ENCODE peak calls at places on chromosomes 5 and 9, in four cellular contexts. J is A549, Y is K562, F is GM12878. I is an unnamed sample.

GRCh38 chr9:137370865-137371520 is 52.0 kb downstream of the EXD3 start:
- DNase-seq in Y (no peak), F (no peak), J (no peak), I (no peak)

GRCh38 chr5:54180616-54181015 is 129.8 kb downstream of the ARL15 start:
- DNase-seq in Y (no peak), J (no peak), F (no peak), I (no peak)

GRCh38 chr5:137825165-137825564 is 42.5 kb upstream of the MYOT start:
- DNase-seq in F (no peak), Y (no peak), J (no peak), I (no peak)

GRCh38 chr9:129121483-129121882 is 10.3 kb downstream of the PTPA start:
- DNase-seq in Y (no peak), J (no peak), F (no peak), I (peak)

GRCh38 chr5:11563822-11564221 is 340.4 kb downstream of the CTNND2 start:
- DNase-seq in F (no peak), J (no peak), Y (no peak), I (no peak)

GRCh38 chr9:116959775-116960174 is 272.7 kb downstream of the TRIM32 start:
- DNase-seq in F (no peak), Y (no peak), J (no peak), I (peak)

GRCh38 chr9:126834672-126835071 is 25.8 kb upstream of the ZBTB34 start:
- DNase-seq in Y (no peak), F (no peak), J (no peak), I (no peak)

GRCh38 chr9:127521919-127522304 is 70.6 kb downstream of the LRSAM1 start:
- DNase-seq in F (no peak), J (no peak), Y (no peak), I (no peak)

GRCh38 chr5:1510631-1511030 is 13.1 kb downstream of the LPCAT1 start:
- DNase-seq in J (no peak), Y (no peak), F (no peak), I (no peak)

GRCh38 chr9:98538203-98538602 is 170.5 kb downstream of the GABBR2 start:
- DNase-seq in F (no peak), J (no peak), Y (peak), I (no peak)
- TF ChIP-seq ELK1 in F (no peak), J (no peak), Y (no peak), I (no peak)

GRCh38 chr9:105976257-105976656 is 281.9 kb downstream of the TMEM38B start:
- DNase-seq in F (no peak), J (no peak), Y (no peak), I (no peak)
- TF ChIP-seq RFX5 in F (no peak), J (no peak), Y (no peak), I (no peak)

GRCh38 chr9:1977026-1977425 is 38.1 kb upstream of the SMARCA2 start:
- DNase-seq in J (no peak), Y (no peak), F (no peak), I (no peak)

GRCh38 chr9:1978941-1979340 is 36.2 kb upstream of the SMARCA2 start:
- DNase-seq in J (no peak), F (no peak), Y (no peak), I (peak)

GRCh38 chr9:1979815-1980367 is 35.3 kb upstream of the SMARCA2 start:
- DNase-seq in Y (no peak), F (peak), J (no peak), I (peak)

GRCh38 chr9:1982074-1982473 is 33.1 kb upstream of the SMARCA2 start:
- DNase-seq in J (no peak), F (peak), Y (no peak), I (no peak)

GRCh38 chr9:1980387-1980786 is 34.8 kb upstream of the SMARCA2 start:
- DNase-seq in Y (no peak), J (no peak), F (peak), I (no peak)
- TF ChIP-seq ELK1 in Y (no peak), J (no peak), F (no peak), I (no peak)

GRCh38 chr9:90881648-90882047 is 80.0 kb downstream of the SYK start:
- DNase-seq in F (peak), J (no peak), Y (no peak), I (no peak)

GRCh38 chr9:90880669-90881068 is 79.0 kb downstream of the SYK start:
- DNase-seq in J (no peak), Y (no peak), F (no peak), I (no peak)

GRCh38 chr9:90880066-90880465 is 78.4 kb downstream of the SYK start:
- DNase-seq in F (no peak), Y (no peak), J (no peak), I (no peak)

GRCh38 chr9:90874194-90874593 is 72.6 kb downstream of the SYK start:
- DNase-seq in J (no peak), F (no peak), Y (no peak), I (no peak)

DNA sequence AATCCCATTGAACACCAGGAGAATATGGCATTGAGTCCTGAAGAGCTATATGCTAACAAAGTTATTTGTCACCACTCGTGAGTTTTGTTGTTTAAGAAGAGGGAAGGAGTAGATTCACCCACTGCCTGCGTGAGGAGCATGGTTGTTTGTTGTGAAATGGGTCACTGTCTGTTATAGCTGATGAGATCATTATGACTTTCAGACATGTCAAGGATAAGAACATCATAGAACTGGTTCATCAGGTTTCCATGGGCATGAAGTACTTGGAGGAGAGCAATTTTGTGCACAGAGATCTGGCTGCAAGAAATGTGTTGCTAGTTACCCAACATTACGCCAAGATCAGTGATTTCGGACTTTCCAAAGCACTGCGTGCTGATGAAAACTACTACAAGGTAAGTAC is 76.9 kb downstream of the SYK start:
- DNase-seq in Y (no peak), J (no peak), F (no peak), I (no peak)
- TF ChIP-seq RFX5 in Y (no peak), J (no peak), F (no peak), I (no peak)

GRCh38 chr5:5658226-5658625 is 235.7 kb downstream of the ICE1 start:
- DNase-seq in Y (no peak), J (no peak), F (peak), I (no peak)
- TF ChIP-seq ELK1 in Y (no peak), J (no peak), F (no peak), I (no peak)

DNA sequence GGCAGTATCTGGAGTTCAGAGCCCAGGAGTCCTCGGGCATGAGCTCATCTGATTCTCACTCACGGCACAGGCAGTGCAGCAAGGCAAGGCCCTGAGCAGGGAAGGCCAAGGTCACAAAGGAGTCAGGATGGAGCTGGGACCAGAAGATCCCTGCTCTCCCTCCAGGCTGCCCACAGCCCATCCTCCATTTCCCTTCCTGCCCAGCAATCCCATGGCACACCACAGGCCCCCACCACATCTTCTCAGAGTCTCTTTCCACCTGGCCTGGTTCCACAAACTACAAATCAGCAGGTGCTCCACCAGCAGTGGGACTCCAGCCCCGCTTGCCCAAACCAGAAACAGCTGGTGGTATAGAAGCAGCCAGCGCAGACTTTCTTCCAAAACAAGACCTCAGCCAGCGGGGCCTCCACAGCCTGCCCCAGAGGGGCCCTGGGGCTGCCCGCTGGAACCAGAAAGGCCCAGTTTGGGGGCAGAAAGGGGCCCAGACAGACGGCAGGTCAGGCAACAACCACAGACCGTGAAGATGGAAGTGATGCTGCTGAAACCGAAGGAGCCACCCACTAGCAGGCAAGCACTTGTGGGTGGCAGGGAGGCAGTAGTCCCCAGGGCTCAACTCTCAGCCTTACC is 12.2 kb downstream of the TNIP1 start:
- DNase-seq in F (no peak), J (no peak), Y (no peak), I (peak)
- TF ChIP-seq RFX5 in F (no peak), J (no peak), Y (no peak), I (no peak)

DNA sequence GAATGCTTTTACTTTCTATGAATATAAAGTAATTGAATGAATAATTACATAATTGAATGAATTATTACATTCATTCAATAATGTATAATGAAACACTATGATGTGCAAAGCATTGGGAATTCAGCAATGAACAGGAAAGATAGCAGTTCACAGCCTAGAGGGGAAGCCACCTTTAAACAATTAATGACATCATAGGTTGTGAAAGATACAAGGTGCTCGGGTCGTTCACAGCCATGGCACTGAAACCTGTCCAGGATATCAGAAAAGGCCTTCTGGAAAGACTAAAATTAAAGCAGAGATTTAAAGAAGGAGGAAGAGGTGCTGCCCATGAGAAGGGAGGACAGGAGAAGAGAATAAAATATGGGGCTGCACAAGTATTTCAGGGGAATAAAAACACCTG is 171.4 kb upstream of the KLF4 start:
- DNase-seq in Y (no peak), F (no peak), J (no peak), I (no peak)
- TF ChIP-seq ELK1 in Y (no peak), F (no peak), J (no peak), I (no peak)

I was measured in IMR-90.